ENCODE peak calls at places on chromosomes 1 and 21, in seven cellular contexts. S, E, M, D, T, U and L are unnamed samples.

GRCh38 chr21:36990508-36991205 is 15.8 kb upstream of the RIPPLY3 start:
- DNase-seq in T (no peak), U (peak), M (no peak), S (no peak), D (no peak), E (no peak), L (no peak)

GRCh38 chr1:230264342-230264741 is 161.8 kb downstream of the PGBD5 start:
- DNase-seq in S (no peak), M (no peak), E (no peak), T (no peak), U (no peak), D (no peak), L (no peak)

GRCh38 chr1:228821252-228821651 is 86.0 kb downstream of the RHOU start:
- DNase-seq in U (no peak), S (no peak), T (no peak), M (no peak), D (no peak), E (no peak), L (no peak)

GRCh38 chr1:51147394-51147793 is 45.4 kb downstream of the C1orf185 start:
- DNase-seq in T (no peak), E (no peak), S (no peak), M (no peak), U (no peak), D (no peak), L (no peak)

GRCh38 chr1:209875510-209875909 is 47.7 kb downstream of the UTP25 start:
- DNase-seq in U (no peak), S (no peak), M (peak), E (peak), D (peak), T (no peak), L (no peak)

GRCh38 chr1:10507111-10507879 is 32.5 kb downstream of the PEX14 start:
- DNase-seq in M (peak), E (no peak), D (peak), S (no peak), U (peak), T (peak), L (no peak)

GRCh38 chr1:244654284-244655038 is 1.5 kb downstream of the DESI2 start:
- DNase-seq in U (no peak), S (no peak), M (peak), D (no peak), E (no peak), T (no peak), L (no peak)

GRCh38 chr1:54927475-54928240 is 40.7 kb upstream of the DHCR24 start:
- DNase-seq in E (no peak), T (no peak), U (no peak), D (no peak), M (peak), S (no peak), L (no peak)

GRCh38 chr1:17190526-17190995 is 14.4 kb upstream of the PADI1 start:
- DNase-seq in U (no peak), T (no peak), D (no peak), S (no peak), M (no peak), E (no peak), L (peak)

GRCh38 chr1:33814166-33814565 is 49.7 kb upstream of the HMGB4 start:
- DNase-seq in U (no peak), M (no peak), S (no peak), T (no peak), D (no peak), E (no peak), L (no peak)

GRCh38 chr1:53286950-53287349 is 40.9 kb downstream of the LRP8 start:
- DNase-seq in E (no peak), D (peak), M (no peak), U (no peak), S (no peak), T (no peak), L (no peak)

GRCh38 chr1:225762002-225762441 is 15.6 kb upstream of the SRP9 start:
- DNase-seq in D (no peak), U (no peak), T (no peak), E (peak), M (peak), S (no peak), L (no peak)

GRCh38 chr1:245409341-245410195 is 254.8 kb downstream of the KIF26B start:
- DNase-seq in M (no peak), S (no peak), D (peak), T (peak), E (no peak), U (no peak), L (no peak)

GRCh38 chr1:208977012-208977411 is 606.5 kb upstream of the CAMK1G start:
- DNase-seq in M (no peak), E (no peak), U (no peak), D (no peak), S (no peak), T (no peak), L (no peak)

GRCh38 chr1:151372411-151372934 is at the start of gene SELENBP1:
- DNase-seq in E (peak), S (no peak), M (peak), D (peak), U (no peak), T (peak), L (peak)

GRCh38 chr1:85363526-85363925 is 87.1 kb upstream of the BCL10 start:
- DNase-seq in S (no peak), D (no peak), T (no peak), M (no peak), U (no peak), E (no peak), L (no peak)

GRCh38 chr1:228392111-228392936 is 14.3 kb downstream of the TRIM11 start:
- DNase-seq in M (peak), T (no peak), S (no peak), E (no peak), D (no peak), U (no peak), L (no peak)

GRCh38 chr1:15617874-15618684 is 821 bp downstream of the DDI2 start:
- DNase-seq in T (no peak), M (peak), U (no peak), E (no peak), S (no peak), D (no peak), L (peak)

GRCh38 chr1:198018529-198018928 is 101.4 kb downstream of the LHX9 start:
- DNase-seq in E (no peak), D (no peak), M (peak), S (no peak), T (no peak), U (no peak), L (no peak)

GRCh38 chr1:201676061-201676644 is 137.2 kb downstream of the NAV1 start:
- DNase-seq in U (no peak), E (peak), T (peak), D (peak), M (peak), S (no peak), L (no peak)

GRCh38 chr1:1098656-1099425 is 17.0 kb downstream of the C1orf159 start:
- DNase-seq in M (no peak), U (peak), S (no peak), D (no peak), T (no peak), E (no peak), L (no peak)

GRCh38 chr1:225425211-225425786 is 2.5 kb downstream of the LBR start:
- DNase-seq in U (no peak), E (no peak), S (no peak), D (no peak), T (no peak), M (peak), L (peak)

GRCh38 chr1:23357112-23357908 is 12.3 kb downstream of the ZNF436 start:
- DNase-seq in S (no peak), D (no peak), M (no peak), U (no peak), E (no peak), T (no peak), L (no peak)

GRCh38 chr1:188420177-188420576 is 1591.4 kb downstream of the PLA2G4A start:
- DNase-seq in T (no peak), M (no peak), S (no peak), D (no peak), E (no peak), U (no peak), L (no peak)

GRCh38 chr1:43454270-43455011 is 710 bp upstream of the HYI start:
- DNase-seq in D (no peak), T (peak), E (peak), S (peak), M (peak), U (peak), L (peak)

GRCh38 chr1:34113362-34113761 is 51.7 kb downstream of the CSMD2 start:
- DNase-seq in T (no peak), U (no peak), S (no peak), E (no peak), D (no peak), M (no peak), L (no peak)

GRCh38 chr1:226447932-226448670 is 40.2 kb upstream of the PARP1 start:
- DNase-seq in U (no peak), M (peak), S (no peak), D (no peak), E (no peak), T (no peak), L (no peak)

GRCh38 chr1:205183676-205184335 is 27.7 kb downstream of the DSTYK start:
- DNase-seq in M (peak), U (no peak), D (no peak), E (no peak), S (no peak), T (no peak), L (no peak)

GRCh38 chr1:65175171-65176070 is 27.4 kb downstream of the AK4 start:
- DNase-seq in E (no peak), U (no peak), T (no peak), S (no peak), M (peak), D (no peak), L (no peak)

GRCh38 chr1:159924025-159924790 is 1.1 kb downstream of the TAGLN2 start:
- DNase-seq in D (peak), S (peak), T (peak), U (peak), E (no peak), M (peak), L (no peak)

GRCh38 chr1:41525891-41526587 is 41.6 kb upstream of the EDN2 start:
- DNase-seq in E (no peak), S (no peak), M (no peak), D (no peak), T (no peak), U (no peak), L (no peak)

GRCh38 chr1:228316589-228317387 is 89.8 kb downstream of the TRIM11 start:
- DNase-seq in M (no peak), T (peak), S (no peak), U (no peak), E (no peak), D (no peak), L (no peak)